ENCODE peak calls at places on chromosomes 13 and 19, in nine cellular contexts. E is brain microvascular endothelial cell; I is mucosa of descending colon; A is right atrium auricular region; Q is astrocyte of the spinal cord; H is stimulated activated CD4-positive, alpha-beta T cell treated with anti-CD3 and anti-CD28 coated beads, Interleukin-1b, Interleukin-23, amount 100 ng/mL, for 4 hours; M is amniotic stem cell; G is colonic mucosa; L is Right ventricle myocardium superior. R is an unnamed sample.

GRCh38 chr19:54305141-54305540 is 7.8 kb downstream of the LILRA5 start:
- DNase-seq in E (no peak), I (no peak), A (no peak), Q (no peak), H (no peak), M (no peak), G (no peak), L (no peak), R (no peak)

GRCh38 chr13:79770056-79770455 is 289.1 kb downstream of the NDFIP2 start:
- DNase-seq in E (no peak), I (no peak), A (no peak), Q (no peak), H (no peak), M (no peak), G (no peak), L (no peak), R (no peak)

GRCh38 chr13:34172048-34172447 is 354.1 kb downstream of the RFC3 start:
- DNase-seq in E (no peak), I (no peak), A (no peak), Q (no peak), H (no peak), M (no peak), G (no peak), L (no peak), R (no peak)

GRCh38 chr19:14440049-14440448 is 6.9 kb downstream of the PKN1 start:
- DNase-seq in E (no peak), I (peak), A (peak), Q (no peak), H (peak), M (no peak), G (peak), L (peak), R (peak)

GRCh38 chr13:30371649-30372265 is 50.5 kb upstream of the UBE2L5 start:
- DNase-seq in E (peak), I (peak), A (no peak), Q (peak), H (no peak), M (peak), G (peak), L (no peak), R (peak)

GRCh38 chr19:46112527-46112926 is 12.0 kb downstream of the IGFL3 start:
- DNase-seq in E (no peak), I (no peak), A (no peak), Q (no peak), H (no peak), M (no peak), G (no peak), L (no peak), R (no peak)

GRCh38 chr19:9865732-9866627 is 30.9 kb downstream of the PIN1 start:
- DNase-seq in E (no peak), I (no peak), A (no peak), Q (no peak), H (no peak), M (no peak), G (no peak), L (no peak), R (peak)

GRCh38 chr19:18194554-18195238 is 1.7 kb downstream of the MPV17L2 start:
- DNase-seq in E (no peak), I (peak), A (no peak), Q (peak), H (no peak), M (no peak), G (peak), L (peak), R (peak)

GRCh38 chr13:56393549-56393948 is 747.2 kb upstream of the PRR20A start:
- DNase-seq in E (no peak), I (no peak), A (no peak), Q (no peak), H (no peak), M (no peak), G (no peak), L (no peak), R (no peak)

GRCh38 chr13:75495938-75496337 is 14.0 kb upstream of the TBC1D4 start:
- DNase-seq in E (peak), I (no peak), A (no peak), Q (peak), H (no peak), M (peak), G (no peak), L (no peak), R (no peak)

GRCh38 chr19:12784394-12784870 is 6.9 kb upstream of the JUNB start:
- DNase-seq in E (no peak), I (no peak), A (no peak), Q (no peak), H (no peak), M (no peak), G (no peak), L (no peak), R (no peak)

GRCh38 chr13:28747851-28748250 is 29.1 kb upstream of the SLC46A3 start:
- DNase-seq in E (no peak), I (no peak), A (peak), Q (no peak), H (no peak), M (no peak), G (no peak), L (no peak), R (no peak)

GRCh38 chr19:35292986-35293732 is 1.2 kb downstream of the MAG start:
- DNase-seq in E (no peak), I (no peak), A (no peak), Q (no peak), H (no peak), M (no peak), G (no peak), L (no peak), R (no peak)

GRCh38 chr13:68428292-68428691 is 1198.2 kb upstream of the PCDH9 start:
- DNase-seq in E (peak), I (no peak), A (no peak), Q (peak), H (no peak), M (no peak), G (no peak), L (no peak), R (no peak)

GRCh38 chr19:28815257-28815656 is 397.7 kb downstream of the UQCRFS1 start:
- DNase-seq in E (no peak), I (no peak), A (no peak), Q (no peak), H (no peak), M (no peak), G (no peak), L (no peak), R (no peak)

GRCh38 chr19:52603558-52604207 is 33.6 kb downstream of the ZNF701 start:
- DNase-seq in E (peak), I (no peak), A (no peak), Q (no peak), H (no peak), M (no peak), G (no peak), L (no peak), R (no peak)

GRCh38 chr19:49581007-49581508 is at the start of gene PRRG2:
- DNase-seq in E (no peak), I (peak), A (no peak), Q (no peak), H (no peak), M (no peak), G (peak), L (no peak), R (no peak)

GRCh38 chr19:55369651-55370304 is 485 bp downstream of the IL11 start:
- DNase-seq in E (peak), I (no peak), A (no peak), Q (peak), H (no peak), M (peak), G (no peak), L (no peak), R (no peak)

GRCh38 chr19:10478903-10479384 is 24.2 kb downstream of the KEAP1 start:
- DNase-seq in E (peak), I (peak), A (peak), Q (peak), H (peak), M (no peak), G (peak), L (peak), R (peak)

GRCh38 chr13:40191186-40191980 is 475.1 kb downstream of the FOXO1 start:
- DNase-seq in E (peak), I (no peak), A (no peak), Q (peak), H (no peak), M (no peak), G (no peak), L (no peak), R (no peak)